ENCODE peak calls at places on chromosomes 3 and 15, in eight cellular contexts. S is heart left ventricle; K is heart right ventricle; C is activated CD4-positive, alpha-beta T cell treated with anti-CD3 and anti-CD28 coated beads, Interleukin-2, amount 50 U/mL, for 1 hour; L is immature natural killer cell; D is HT-29; V is mesothelial cell of epicardium; O is sciatic nerve. G is an unnamed sample.

GRCh38 chr15:98653686-98654085 is 5.3 kb downstream of the IGF1R start:
- DNase-seq in L (no peak), K (peak; percentile 43), D (no peak), O (no peak), V (no peak), C (no peak), S (no peak), G (no peak)

GRCh38 chr3:183275418-183275817 is 22.4 kb downstream of the B3GNT5 start:
- DNase-seq in V (no peak), S (no peak), D (peak; percentile 62), K (no peak), L (no peak), C (no peak), O (no peak), G (no peak)

GRCh38 chr3:128323206-128324081 is 143.2 kb downstream of the DNAJB8 start:
- DNase-seq in O (no peak), S (peak; percentile 54), C (no peak), V (no peak), K (no peak), D (peak; percentile 50), L (no peak), G (no peak)

GRCh38 chr15:42084465-42085235 is 9.7 kb downstream of the PLA2G4D start:
- DNase-seq in O (peak; percentile 78), L (peak; percentile 40), D (peak; percentile 93), S (peak; percentile 66), V (no peak), C (peak; percentile 34), K (peak; percentile 45), G (peak; percentile 60)

GRCh38 chr15:42392309-42393024 is 33.2 kb downstream of the CAPN3 start:
- DNase-seq in K (no peak), D (peak; percentile 12), L (no peak), V (no peak), S (no peak), O (no peak), C (no peak), G (no peak)

GRCh38 chr3:112308151-112308911 is 14.3 kb upstream of the SLC9C1 start:
- DNase-seq in S (no peak), D (peak; percentile 36), K (no peak), C (no peak), L (no peak), O (no peak), V (no peak), G (no peak)

GRCh38 chr3:150544040-150544439 is 2.3 kb downstream of the SERP1 start:
- DNase-seq in C (no peak), L (no peak), O (no peak), V (no peak), K (no peak), D (no peak), S (no peak), G (no peak)

GRCh38 chr3:128339491-128340012 is 127.1 kb downstream of the DNAJB8 start:
- DNase-seq in L (no peak), C (no peak), V (no peak), O (no peak), K (no peak), S (no peak), D (no peak), G (no peak)

GRCh38 chr15:25501828-25502446 is 63.1 kb upstream of the UBE3A start:
- DNase-seq in D (peak; percentile 53), C (no peak), S (no peak), O (no peak), V (no peak), K (peak; percentile 12), L (peak; percentile 9), G (peak; percentile 15)

GRCh38 chr3:56980798-56981390 is 79.6 kb upstream of the SPATA12 start:
- DNase-seq in O (no peak), S (peak; percentile 74), C (no peak), D (peak; percentile 53), L (no peak), V (no peak), K (peak; percentile 29), G (no peak)

GRCh38 chr15:68667800-68668625 is 89.2 kb downstream of the CORO2B start:
- DNase-seq in S (no peak), V (no peak), L (no peak), O (peak; percentile 53), K (no peak), C (no peak), D (no peak), G (no peak)

GRCh38 chr15:74193305-74193718 is 9.3 kb downstream of the STRA6 start:
- DNase-seq in V (no peak), L (no peak), S (no peak), C (no peak), O (no peak), D (no peak), K (no peak), G (no peak)

GRCh38 chr3:185272051-185272450 is 18.2 kb upstream of the EHHADH start:
- DNase-seq in C (no peak), L (no peak), O (no peak), V (no peak), K (no peak), S (no peak), D (no peak), G (no peak)

GRCh38 chr3:183912895-183913579 is 28.4 kb upstream of the PARL start:
- DNase-seq in K (no peak), L (no peak), O (no peak), C (no peak), S (no peak), V (no peak), D (no peak), G (no peak)

G was measured in naive thymus-derived CD4-positive, alpha-beta T cell.